ENCODE peak calls at places on chromosome 6, in five cellular contexts. G is foreskin fibroblast, H is mucosa of descending colon, C is nephron progenitor cell, K is endothelial cell. N is an unnamed sample.

GRCh38 chr6:10331336-10331735 is 83.5 kb downstream of the TFAP2A start:
- DNase-seq in G (no peak), H (no peak), C (no peak), K (no peak), N (no peak)

GRCh38 chr6:52454556-52454955 is 34.4 kb downstream of the EFHC1 start:
- DNase-seq in G (peak; percentile 7), H (no peak), C (no peak), K (no peak), N (no peak)

GRCh38 chr6:116404706-116405105 is 34.0 kb downstream of the DSE start:
- DNase-seq in G (no peak), H (no peak), C (no peak), K (no peak), N (no peak)

GRCh38 chr6:34926655-34927054 is 37.6 kb downstream of the ANKS1A start:
- DNase-seq in G (peak; percentile 27), H (no peak), C (no peak), K (no peak), N (no peak)

GRCh38 chr6:138467901-138468300 is 31.4 kb downstream of the NHSL1 start:
- DNase-seq in G (peak; percentile 18), H (no peak), C (no peak), K (no peak), N (no peak)

GRCh38 chr6:169215201-169215661 is 38.4 kb downstream of the THBS2 start:
- DNase-seq in G (peak; percentile 20), H (no peak), C (no peak), K (no peak), N (no peak)

GRCh38 chr6:157072128-157072527 is 251.2 kb downstream of the TMEM242 start:
- DNase-seq in G (no peak), H (no peak), C (no peak), K (no peak), N (no peak)

GRCh38 chr6:141969201-141969600 is 163.5 kb upstream of the GJE1 start:
- DNase-seq in G (peak; percentile 16), H (no peak), C (no peak), K (no peak), N (no peak)

GRCh38 chr6:1256435-1257008 is 55.4 kb upstream of the FOXQ1 start:
- DNase-seq in G (no peak), H (no peak), C (no peak), K (no peak), N (no peak)

GRCh38 chr6:110874880-110875547 is 429 bp downstream of the AMD1 start:
- DNase-seq in G (peak; percentile 8), H (peak; percentile 74), C (peak; percentile 54), K (peak; percentile 45), N (no peak)

GRCh38 chr6:73074175-73074574 is 151.1 kb downstream of the KHDC1L start:
- DNase-seq in G (peak; percentile 48), H (no peak), C (no peak), K (no peak), N (no peak)

GRCh38 chr6:166615059-166615770 is 11.8 kb downstream of the RPS6KA2 start:
- DNase-seq in G (no peak), H (no peak), C (no peak), K (no peak), N (no peak)

GRCh38 chr6:27188885-27189418 is 58.5 kb upstream of the PRSS16 start:
- DNase-seq in G (peak; percentile 68), H (no peak), C (peak; percentile 64), K (peak; percentile 55), N (peak; percentile 94)

GRCh38 chr6:157512081-157512682 is 131.2 kb downstream of the ZDHHC14 start:
- DNase-seq in G (no peak), H (no peak), C (no peak), K (no peak), N (no peak)

GRCh38 chr6:3450888-3451287 is 6.0 kb downstream of the SLC22A23 start:
- DNase-seq in G (no peak), H (no peak), C (no peak), K (no peak), N (no peak)

GRCh38 chr6:137389150-137389664 is 105.0 kb downstream of the OLIG3 start:
- DNase-seq in G (no peak), H (no peak), C (no peak), K (no peak), N (no peak)

GRCh38 chr6:37524025-37524647 is 24.4 kb upstream of the CCDC167 start:
- DNase-seq in G (peak; percentile 26), H (no peak), C (no peak), K (no peak), N (no peak)

GRCh38 chr6:33728438-33728837 is 16.9 kb upstream of the UQCC2 start:
- DNase-seq in G (no peak), H (no peak), C (no peak), K (no peak), N (no peak)

GRCh38 chr6:108337721-108338120 is 42.9 kb downstream of the AFG1L start:
- DNase-seq in G (no peak), H (no peak), C (no peak), K (no peak), N (no peak)

GRCh38 chr6:2883673-2884072 is 19.4 kb downstream of the SERPINB9 start:
- DNase-seq in G (no peak), H (no peak), C (no peak), K (no peak), N (no peak)

GRCh38 chr6:116370717-116371383 is at the start of gene DSE:
- DNase-seq in G (peak; percentile 82), H (peak; percentile 90), C (peak; percentile 85), K (peak; percentile 65), N (peak; percentile 95)

GRCh38 chr6:21079468-21080048 is 514.0 kb upstream of the SOX4 start:
- DNase-seq in G (peak; percentile 7), H (no peak), C (no peak), K (no peak), N (no peak)

GRCh38 chr6:33672808-33673207 is 38.7 kb downstream of the UQCC2 start:
- DNase-seq in G (peak; percentile 96), H (peak; percentile 73), C (peak; percentile 32), K (no peak), N (peak; percentile 59)

GRCh38 chr6:12232339-12232738 is 57.8 kb upstream of the EDN1 start:
- DNase-seq in G (peak; percentile 71), H (no peak), C (no peak), K (no peak), N (no peak)

GRCh38 chr6:149166747-149167146 is 150.8 kb upstream of the TAB2 start:
- DNase-seq in G (no peak), H (no peak), C (no peak), K (no peak), N (no peak)

GRCh38 chr6:40928738-40929137 is 110.3 kb downstream of the UNC5CL start:
- DNase-seq in G (no peak), H (no peak), C (no peak), K (no peak), N (no peak)

GRCh38 chr6:125114248-125114858 is 39.2 kb upstream of the TPD52L1 start:
- DNase-seq in G (no peak), H (no peak), C (peak; percentile 38), K (peak; percentile 35), N (peak; percentile 62)

GRCh38 chr6:133973109-133973971 is 20.3 kb downstream of the TBPL1 start:
- DNase-seq in G (no peak), H (no peak), C (no peak), K (no peak), N (peak; percentile 72)

GRCh38 chr6:62285612-62286469 is at the start of gene KHDRBS2:
- DNase-seq in G (no peak), H (peak; percentile 92), C (peak; percentile 92), K (no peak), N (peak; percentile 88)

GRCh38 chr6:159254186-159254585 is 85.0 kb downstream of the FNDC1 start:
- DNase-seq in G (peak; percentile 60), H (no peak), C (no peak), K (no peak), N (no peak)

GRCh38 chr6:150076196-150076893 is 7.4 kb upstream of the ULBP3 start:
- DNase-seq in G (no peak), H (no peak), C (no peak), K (no peak), N (peak; percentile 45)

GRCh38 chr6:134984821-134985220 is 34.9 kb upstream of the ALDH8A1 start:
- DNase-seq in G (peak; percentile 28), H (no peak), C (no peak), K (no peak), N (no peak)

GRCh38 chr6:156658186-156658585 is 119.0 kb upstream of the ARID1B start:
- DNase-seq in G (peak; percentile 48), H (no peak), C (no peak), K (no peak), N (no peak)

GRCh38 chr6:99868074-99868702 is 125.8 kb downstream of the MCHR2 start:
- DNase-seq in G (peak; percentile 50), H (peak; percentile 51), C (peak; percentile 91), K (peak; percentile 89), N (peak; percentile 90)
- TF ChIP-seq CTCF in G (peak; percentile 82), H (peak; percentile 38), C (peak; percentile 94), K (peak; percentile 81), N (peak; percentile 94)

DNA sequence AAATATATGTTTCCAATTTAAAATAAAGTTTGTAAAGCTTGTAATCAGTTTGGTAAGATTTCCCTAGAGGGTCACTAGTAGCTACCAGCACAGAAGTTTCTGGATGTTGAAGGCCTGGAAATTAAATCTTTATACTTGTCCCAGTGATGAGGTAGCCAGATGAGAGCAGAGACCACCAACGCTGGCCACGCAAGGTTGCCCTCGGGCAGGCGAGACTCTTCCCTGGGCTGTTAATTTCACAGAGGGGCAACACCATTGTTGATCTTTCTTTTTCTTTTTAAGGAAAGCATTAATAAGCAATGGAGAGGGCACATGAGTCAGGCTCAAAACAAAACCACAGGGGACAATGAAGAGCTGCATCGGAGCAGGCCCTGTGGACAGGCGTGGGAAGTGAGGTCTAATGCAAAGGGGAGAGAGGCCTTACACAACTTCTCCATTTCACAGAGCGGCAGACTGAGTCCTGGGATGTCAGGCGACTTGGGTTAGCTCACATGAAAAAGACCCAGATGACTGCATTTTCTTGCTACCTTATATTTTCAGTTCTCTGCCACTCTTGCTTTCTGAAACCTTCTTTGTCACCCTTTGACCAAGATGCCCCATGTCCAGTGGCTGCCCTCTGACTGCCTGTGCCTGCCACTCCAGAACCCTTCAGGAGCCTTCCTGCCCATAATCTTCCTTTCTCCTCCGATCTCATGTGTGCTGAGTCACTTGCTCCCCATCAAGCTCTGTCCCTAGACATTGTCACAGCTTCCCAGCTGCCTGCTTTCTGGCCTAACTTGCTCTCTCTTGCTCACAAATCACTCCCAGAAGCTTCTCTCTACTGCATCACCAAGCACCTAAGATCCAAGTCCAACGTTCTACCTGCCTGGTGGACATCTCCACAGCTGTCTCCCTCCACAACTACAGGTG is 107.7 kb upstream of the CDYL start:
- DNase-seq in G (no peak), H (no peak), C (no peak), K (no peak), N (no peak)
- TF ChIP-seq CTCF in G (no peak), H (no peak), C (no peak), K (no peak), N (no peak)

DNA sequence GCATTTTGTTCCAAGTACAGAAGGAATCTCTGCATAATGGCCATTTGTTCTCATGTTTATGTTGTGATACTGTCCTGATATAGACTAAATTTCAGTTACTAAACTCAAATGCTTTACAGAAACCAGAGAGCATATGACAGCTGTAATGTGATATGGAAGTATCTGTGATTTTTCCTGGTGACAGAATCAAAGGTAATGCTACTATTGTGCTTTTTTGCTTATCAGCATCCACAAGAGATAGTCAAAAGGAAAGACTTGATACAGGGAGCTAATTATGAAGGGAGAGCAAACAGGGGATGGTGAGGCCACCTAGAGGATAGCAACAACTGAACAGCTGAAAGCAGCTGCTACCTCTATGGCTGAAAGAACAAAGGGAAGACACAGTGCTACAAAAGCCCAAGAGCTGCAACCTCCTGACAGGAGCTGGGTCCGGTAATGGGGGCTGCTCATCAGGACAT is 181.4 kb downstream of the PHF3 start:
- DNase-seq in G (no peak), H (no peak), C (no peak), K (no peak), N (peak; percentile 68)
- TF ChIP-seq CTCF in G (no peak), H (no peak), C (no peak), K (no peak), N (peak; percentile 48)

GRCh38 chr6:170522565-170523183 is 30.4 kb downstream of the PSMB1 start:
- DNase-seq in G (no peak), H (no peak), C (peak; percentile 47), K (peak; percentile 29), N (peak; percentile 76)
- TF ChIP-seq CTCF in G (peak; percentile 47), H (no peak), C (peak; percentile 46), K (no peak), N (peak; percentile 59)